ENCODE peak calls at places on chromosomes 12 and 14, in ten cellular contexts. F is GM12864; R is fibroblast of mammary gland; T is Calu3; P is CD4-positive, alpha-beta T cell; I is foreskin fibroblast; A is neural crest cell; S is AG09309; C is GM12865; K is upper lobe of right lung. O is an unnamed sample.
A peak's percentile ranks its signal among the peaks of the same experiment; 100 is the strongest.

GRCh38 chr14:75234173-75234855 is 44.3 kb upstream of the FOS start:
- DNase-seq in T (peak; percentile 72), C (no peak), P (no peak), A (no peak), F (no peak), S (peak; percentile 45), K (peak; percentile 73), R (peak; percentile 59), I (peak; percentile 49), O (no peak)

GRCh38 chr14:38504175-38504574 is 248.3 kb upstream of the CLEC14A start:
- DNase-seq in C (no peak), R (no peak), T (no peak), P (no peak), K (no peak), A (no peak), S (no peak), I (no peak), F (no peak), O (no peak)

GRCh38 chr12:49934505-49934904 is 16.0 kb upstream of the AQP2 start:
- DNase-seq in P (no peak), K (no peak), S (no peak), A (no peak), C (no peak), F (no peak), R (no peak), T (no peak), I (no peak), O (no peak)

GRCh38 chr12:14984036-14984435 is 11.2 kb downstream of the PDE6H start:
- DNase-seq in I (no peak), F (no peak), P (no peak), R (no peak), A (no peak), C (no peak), T (no peak), S (no peak), K (no peak), O (no peak)

GRCh38 chr12:122947352-122947792 is 18.9 kb downstream of the ABCB9 start:
- DNase-seq in F (no peak), K (peak; percentile 79), I (no peak), T (peak; percentile 79), P (no peak), A (no peak), R (no peak), S (no peak), C (no peak), O (no peak)

GRCh38 chr12:2944401-2945047 is 14.7 kb upstream of the TEAD4 start:
- DNase-seq in F (no peak), R (peak; percentile 28), T (peak; percentile 84), S (no peak), I (no peak), P (peak; percentile 38), K (peak; percentile 76), A (peak; percentile 12), C (peak; percentile 64), O (no peak)

GRCh38 chr12:121673013-121673441 is 3.6 kb upstream of the MORN3 start:
- DNase-seq in K (no peak), R (no peak), I (no peak), A (no peak), P (no peak), C (no peak), F (no peak), S (no peak), T (peak; percentile 67), O (no peak)

GRCh38 chr14:38243696-38244250 is 12.1 kb downstream of the CLEC14A start:
- DNase-seq in C (no peak), I (no peak), S (peak; percentile 63), R (no peak), T (no peak), K (no peak), F (no peak), A (no peak), P (no peak), O (no peak)

GRCh38 chr14:92573761-92574498 is 60.3 kb downstream of the RIN3 start:
- DNase-seq in R (no peak), P (no peak), A (no peak), K (no peak), S (no peak), I (no peak), T (no peak), C (no peak), F (no peak), O (no peak)

GRCh38 chr12:64252708-64253107 is 30.6 kb upstream of the KICS2 start:
- DNase-seq in A (no peak), C (no peak), K (no peak), I (peak; percentile 77), T (no peak), P (no peak), F (no peak), R (peak; percentile 97), S (peak; percentile 59), O (no peak)

GRCh38 chr14:99755629-99756603 is 37.3 kb upstream of the EML1 start:
- DNase-seq in S (peak; percentile 79), I (peak; percentile 96), R (peak; percentile 96), T (peak; percentile 83), A (no peak), P (no peak), F (no peak), C (no peak), K (peak; percentile 74), O (peak; percentile 94)

GRCh38 chr12:112977139-112977538 is 1.2 kb upstream of the OAS2 start:
- DNase-seq in F (no peak), I (no peak), R (no peak), T (no peak), C (no peak), P (no peak), S (no peak), K (no peak), A (no peak), O (no peak)
- TF ChIP-seq CTCF in F (no peak), I (no peak), R (no peak), T (no peak), C (no peak), P (no peak), S (no peak), K (no peak), A (no peak), O (no peak)

GRCh38 chr14:96362071-96362964 is 823 bp downstream of the ATG2B start:
- DNase-seq in P (peak; percentile 33), K (no peak), R (peak; percentile 52), A (no peak), C (peak; percentile 83), I (peak; percentile 19), T (peak; percentile 43), S (no peak), F (peak; percentile 53), O (no peak)

GRCh38 chr14:96359959-96360358 is 3.2 kb downstream of the ATG2B start:
- DNase-seq in A (no peak), T (no peak), K (no peak), I (no peak), C (no peak), F (no peak), P (no peak), R (no peak), S (no peak), O (no peak)

GRCh38 chr14:96354246-96354645 is 8.9 kb downstream of the ATG2B start:
- DNase-seq in P (no peak), T (no peak), F (no peak), A (no peak), K (no peak), S (no peak), R (no peak), C (no peak), I (no peak), O (no peak)

GRCh38 chr14:96352708-96353107 is 10.4 kb downstream of the ATG2B start:
- DNase-seq in R (no peak), K (no peak), A (no peak), F (no peak), P (no peak), T (no peak), S (no peak), C (no peak), I (no peak), O (no peak)

DNA sequence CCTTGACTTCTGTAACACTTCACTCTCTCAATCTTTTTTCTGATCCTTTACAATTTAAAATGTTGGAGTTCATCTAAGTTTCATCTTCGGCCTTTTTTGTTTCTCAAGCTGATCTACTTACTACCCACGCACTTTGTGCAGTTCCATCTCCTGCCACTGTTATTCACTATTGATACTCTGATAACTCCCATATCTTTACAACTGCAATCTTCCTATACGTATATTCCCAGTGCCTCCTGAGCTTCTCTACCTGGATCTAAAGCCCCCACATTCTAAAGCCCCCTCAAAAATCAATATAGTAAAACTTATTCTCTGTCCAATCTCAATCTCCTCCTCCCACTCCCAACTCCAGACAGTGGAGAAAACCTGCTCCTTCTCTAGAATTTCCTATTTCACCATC is 5.9 kb downstream of the ATG2B start:
- DNase-seq in C (no peak), T (no peak), I (no peak), K (no peak), S (no peak), F (no peak), R (no peak), A (no peak), P (no peak), O (no peak)
- TF ChIP-seq CTCF in C (no peak), T (no peak), I (no peak), K (no peak), S (no peak), F (no peak), R (no peak), A (peak; percentile 24), P (no peak), O (no peak)

DNA sequence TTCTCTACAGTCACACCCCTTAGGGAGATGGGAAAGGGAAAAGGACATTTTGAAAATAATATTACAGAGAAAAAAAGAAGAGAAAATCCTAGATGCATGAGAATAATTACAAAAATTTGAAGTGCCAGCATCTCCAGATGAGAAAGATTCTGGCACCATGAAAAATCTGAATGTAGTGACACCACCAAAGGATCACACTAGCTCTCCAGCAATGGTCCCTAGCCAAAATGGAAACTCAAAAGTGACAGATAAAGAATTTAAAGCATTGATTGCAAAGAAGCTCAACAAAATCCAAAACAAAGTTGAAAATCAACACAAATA is 27.4 kb upstream of the GARIN6 start:
- DNase-seq in S (no peak), K (no peak), F (no peak), R (no peak), T (no peak), I (no peak), P (no peak), A (no peak), C (no peak), O (no peak)
- TF ChIP-seq CTCF in S (no peak), K (no peak), F (no peak), R (no peak), T (no peak), I (no peak), P (no peak), A (peak; percentile 6), C (no peak), O (no peak)

GRCh38 chr12:113931517-113931916 is 34.6 kb downstream of the RBM19 start:
- DNase-seq in I (no peak), C (no peak), T (no peak), F (no peak), S (no peak), P (no peak), A (no peak), R (no peak), K (no peak), O (no peak)
- TF ChIP-seq CTCF in I (no peak), C (no peak), T (no peak), F (no peak), S (no peak), P (no peak), A (no peak), R (no peak), K (no peak), O (no peak)

GRCh38 chr12:111424793-111425251 is 19.1 kb downstream of the SH2B3 start:
- DNase-seq in R (no peak), C (no peak), S (no peak), F (no peak), P (no peak), I (no peak), T (no peak), A (no peak), K (no peak), O (no peak)
- TF ChIP-seq CTCF in R (no peak), C (peak; percentile 27), S (no peak), F (peak; percentile 17), P (no peak), I (no peak), T (peak; percentile 38), A (no peak), K (no peak), O (no peak)